ENCODE peak calls at places on chromosomes 7 and 10, in four cellular contexts. L, X, H and F are unnamed samples.

GRCh38 chr7:7438851-7439250 is 96.8 kb downstream of the COL28A1 start:
- DNase-seq in L (no peak), X (no peak), H (peak; percentile 99), F (peak; percentile 100)

GRCh38 chr7:135745702-135746312 is 2.8 kb downstream of the FAM180A start:
- DNase-seq in X (no peak), L (no peak), H (peak; percentile 99), F (peak; percentile 98)

GRCh38 chr10:5234106-5234877 is 37.7 kb downstream of the AKR1C4 start:
- DNase-seq in H (peak; percentile 50), X (no peak), L (no peak), F (peak; percentile 77)

GRCh38 chr10:13614530-13615332 is 28.0 kb downstream of the PRPF18 start:
- DNase-seq in X (no peak), H (peak; percentile 78), L (peak; percentile 67), F (peak; percentile 88)

GRCh38 chr7:18890134-18890533 is 227.3 kb downstream of the TWIST1 start:
- DNase-seq in H (peak; percentile 90), L (no peak), X (no peak), F (peak; percentile 90)

GRCh38 chr7:155001756-155002410 is 1.0 kb downstream of the PAXIP1 start:
- DNase-seq in X (no peak), L (no peak), H (no peak), F (peak; percentile 16)

GRCh38 chr7:67913604-67914003 is 917.0 kb downstream of the TYW1 start:
- DNase-seq in H (no peak), L (no peak), X (no peak), F (no peak)

GRCh38 chr7:130732980-130733865 is 784 bp downstream of the KLF14 start:
- DNase-seq in H (peak; percentile 1), X (no peak), L (peak; percentile 79), F (peak; percentile 7)

GRCh38 chr10:124704428-124704805 is 39.8 kb downstream of the FAM53B start:
- DNase-seq in X (no peak), H (no peak), L (no peak), F (no peak)

GRCh38 chr10:126235979-126236851 is 152.1 kb downstream of the ADAM12 start:
- DNase-seq in X (no peak), L (peak; percentile 13), H (no peak), F (no peak)

GRCh38 chr10:77809336-77809735 is 117.2 kb downstream of the DLG5 start:
- DNase-seq in L (no peak), X (no peak), H (no peak), F (no peak)

GRCh38 chr7:1106063-1106782 is 18.3 kb downstream of the GPER1 start:
- DNase-seq in X (no peak), L (no peak), H (no peak), F (no peak)

GRCh38 chr7:130356121-130356759 is 11.6 kb downstream of the CPA5 start:
- DNase-seq in X (no peak), L (peak; percentile 94), H (peak; percentile 99), F (peak; percentile 98)

GRCh38 chr7:108181073-108181985 is 51.2 kb upstream of the LAMB4 start:
- DNase-seq in H (peak; percentile 67), L (peak; percentile 71), X (no peak), F (peak; percentile 58)

GRCh38 chr7:32037650-32038198 is 32.5 kb downstream of the PDE1C start:
- DNase-seq in X (no peak), L (no peak), H (no peak), F (no peak)

GRCh38 chr7:142771353-142771723 is 568 bp downstream of the PRSS2 start:
- DNase-seq in X (no peak), L (no peak), H (no peak), F (no peak)

GRCh38 chr7:42734568-42734967 is 177.3 kb downstream of the C7orf25 start:
- DNase-seq in L (no peak), X (no peak), H (peak; percentile 1), F (peak; percentile 13)

GRCh38 chr7:20359397-20359963 is 28.8 kb downstream of the ITGB8 start:
- DNase-seq in X (no peak), H (peak; percentile 56), L (no peak), F (no peak)

GRCh38 chr7:63112764-63113712 is 885.6 kb upstream of the ZNF722 start:
- DNase-seq in L (no peak), H (no peak), X (no peak), F (no peak)

GRCh38 chr10:17290226-17290625 is 62.2 kb downstream of the VIM start:
- DNase-seq in X (no peak), H (peak; percentile 8), L (no peak), F (peak; percentile 46)

GRCh38 chr10:7756360-7756992 is 31.3 kb downstream of the KIN start:
- DNase-seq in X (no peak), H (peak; percentile 8), L (peak; percentile 55), F (peak; percentile 47)

GRCh38 chr7:21507627-21508343 is 35.1 kb upstream of the DNAH11 start:
- DNase-seq in X (peak; percentile 7), L (peak; percentile 85), H (peak; percentile 42), F (peak; percentile 59)

GRCh38 chr7:150902078-150903033 is 50.0 kb downstream of the AOC1 start:
- DNase-seq in X (no peak), H (no peak), L (no peak), F (no peak)

GRCh38 chr10:99346247-99346646 is 17.1 kb downstream of the CNNM1 start:
- DNase-seq in L (no peak), X (no peak), H (peak; percentile 76), F (peak; percentile 80)

GRCh38 chr10:29243061-29243460 is 45.8 kb upstream of the LYZL1 start:
- DNase-seq in H (no peak), X (no peak), L (no peak), F (no peak)

GRCh38 chr10:78263521-78263988 is 229.9 kb downstream of the RPS24 start:
- DNase-seq in L (no peak), X (no peak), H (peak; percentile 92), F (peak; percentile 98)

GRCh38 chr7:22561895-22562593 is 62.1 kb upstream of the STEAP1B start:
- DNase-seq in H (peak; percentile 55), L (peak; percentile 71), X (no peak), F (peak; percentile 83)